ENCODE peak calls at places on chromosomes 3 and 15, in nine cellular contexts. One of them, this sample, is unnamed.

GRCh38 chr15:68821190-68821897 is 649 bp upstream of the ANP32A start:
- DNase-seq in fibroblast of pulmonary artery: no peak
- DNase-seq in Ammon's horn: peak
- DNase-seq in HTR-8/SVneo: no peak
- DNase-seq in ACHN: no peak
- DNase-seq in occipital lobe: no peak
- DNase-seq in activated T-helper 9 cell treated with anti-CD3 and anti-CD28 coated beads, Interleukin-2, amount 50 U/mL, for 16 hours: peak
- DNase-seq in T-cell: no peak
- DNase-seq in CD8-positive, alpha-beta memory T cell: no peak
- DNase-seq in this sample: peak

GRCh38 chr3:109930592-109930991 is 593.2 kb upstream of the DPPA4 start:
- DNase-seq in HTR-8/SVneo: no peak
- DNase-seq in ACHN: no peak
- DNase-seq in CD8-positive, alpha-beta memory T cell: no peak
- DNase-seq in occipital lobe: no peak
- DNase-seq in T-cell: no peak
- DNase-seq in fibroblast of pulmonary artery: peak
- DNase-seq in activated T-helper 9 cell treated with anti-CD3 and anti-CD28 coated beads, Interleukin-2, amount 50 U/mL, for 16 hours: no peak
- DNase-seq in Ammon's horn: no peak
- DNase-seq in this sample: peak

GRCh38 chr3:11331101-11331500 is 58.9 kb downstream of the ATG7 start:
- DNase-seq in T-cell: no peak
- DNase-seq in CD8-positive, alpha-beta memory T cell: no peak
- DNase-seq in Ammon's horn: no peak
- DNase-seq in fibroblast of pulmonary artery: peak
- DNase-seq in ACHN: no peak
- DNase-seq in activated T-helper 9 cell treated with anti-CD3 and anti-CD28 coated beads, Interleukin-2, amount 50 U/mL, for 16 hours: no peak
- DNase-seq in HTR-8/SVneo: no peak
- DNase-seq in occipital lobe: no peak
- DNase-seq in this sample: no peak

GRCh38 chr15:98863983-98864382 is 143.6 kb downstream of the PGPEP1L start:
- DNase-seq in Ammon's horn: no peak
- DNase-seq in activated T-helper 9 cell treated with anti-CD3 and anti-CD28 coated beads, Interleukin-2, amount 50 U/mL, for 16 hours: no peak
- DNase-seq in T-cell: no peak
- DNase-seq in occipital lobe: no peak
- DNase-seq in HTR-8/SVneo: no peak
- DNase-seq in CD8-positive, alpha-beta memory T cell: no peak
- DNase-seq in ACHN: no peak
- DNase-seq in fibroblast of pulmonary artery: no peak
- DNase-seq in this sample: no peak

GRCh38 chr3:72036899-72037298 is 252.0 kb upstream of the PROK2 start:
- DNase-seq in occipital lobe: no peak
- DNase-seq in HTR-8/SVneo: no peak
- DNase-seq in CD8-positive, alpha-beta memory T cell: no peak
- DNase-seq in fibroblast of pulmonary artery: peak
- DNase-seq in activated T-helper 9 cell treated with anti-CD3 and anti-CD28 coated beads, Interleukin-2, amount 50 U/mL, for 16 hours: no peak
- DNase-seq in ACHN: no peak
- DNase-seq in T-cell: no peak
- DNase-seq in Ammon's horn: no peak
- DNase-seq in this sample: no peak

GRCh38 chr15:31551323-31551722 is 224.7 kb downstream of the KLF13 start:
- DNase-seq in T-cell: no peak
- DNase-seq in occipital lobe: no peak
- DNase-seq in activated T-helper 9 cell treated with anti-CD3 and anti-CD28 coated beads, Interleukin-2, amount 50 U/mL, for 16 hours: no peak
- DNase-seq in HTR-8/SVneo: no peak
- DNase-seq in Ammon's horn: no peak
- DNase-seq in CD8-positive, alpha-beta memory T cell: no peak
- DNase-seq in fibroblast of pulmonary artery: no peak
- DNase-seq in ACHN: no peak
- DNase-seq in this sample: no peak

GRCh38 chr3:52238193-52238760 is 681 bp downstream of the TWF2 start:
- DNase-seq in ACHN: peak
- DNase-seq in T-cell: no peak
- DNase-seq in CD8-positive, alpha-beta memory T cell: no peak
- DNase-seq in activated T-helper 9 cell treated with anti-CD3 and anti-CD28 coated beads, Interleukin-2, amount 50 U/mL, for 16 hours: no peak
- DNase-seq in HTR-8/SVneo: no peak
- DNase-seq in Ammon's horn: no peak
- DNase-seq in occipital lobe: no peak
- DNase-seq in fibroblast of pulmonary artery: no peak
- DNase-seq in this sample: peak

GRCh38 chr3:62415312-62415791 is 42.0 kb upstream of the FEZF2 start:
- DNase-seq in CD8-positive, alpha-beta memory T cell: no peak
- DNase-seq in T-cell: no peak
- DNase-seq in HTR-8/SVneo: no peak
- DNase-seq in Ammon's horn: no peak
- DNase-seq in activated T-helper 9 cell treated with anti-CD3 and anti-CD28 coated beads, Interleukin-2, amount 50 U/mL, for 16 hours: no peak
- DNase-seq in fibroblast of pulmonary artery: no peak
- DNase-seq in occipital lobe: no peak
- DNase-seq in ACHN: no peak
- DNase-seq in this sample: no peak

GRCh38 chr3:12979151-12979946 is 93.9 kb downstream of the IQSEC1 start:
- DNase-seq in activated T-helper 9 cell treated with anti-CD3 and anti-CD28 coated beads, Interleukin-2, amount 50 U/mL, for 16 hours: no peak
- DNase-seq in T-cell: no peak
- DNase-seq in HTR-8/SVneo: no peak
- DNase-seq in fibroblast of pulmonary artery: no peak
- DNase-seq in Ammon's horn: no peak
- DNase-seq in occipital lobe: no peak
- DNase-seq in ACHN: no peak
- DNase-seq in CD8-positive, alpha-beta memory T cell: no peak
- DNase-seq in this sample: no peak

GRCh38 chr15:64688179-64688578 is 87.2 kb downstream of the RBPMS2 start:
- DNase-seq in fibroblast of pulmonary artery: no peak
- DNase-seq in T-cell: no peak
- DNase-seq in Ammon's horn: no peak
- DNase-seq in HTR-8/SVneo: no peak
- DNase-seq in CD8-positive, alpha-beta memory T cell: no peak
- DNase-seq in activated T-helper 9 cell treated with anti-CD3 and anti-CD28 coated beads, Interleukin-2, amount 50 U/mL, for 16 hours: no peak
- DNase-seq in ACHN: no peak
- DNase-seq in occipital lobe: no peak
- DNase-seq in this sample: no peak

GRCh38 chr3:194396561-194396896 is 2.5 kb downstream of the GP5 start:
- DNase-seq in activated T-helper 9 cell treated with anti-CD3 and anti-CD28 coated beads, Interleukin-2, amount 50 U/mL, for 16 hours: no peak
- DNase-seq in fibroblast of pulmonary artery: no peak
- DNase-seq in HTR-8/SVneo: no peak
- DNase-seq in CD8-positive, alpha-beta memory T cell: no peak
- DNase-seq in Ammon's horn: no peak
- DNase-seq in occipital lobe: no peak
- DNase-seq in T-cell: no peak
- DNase-seq in ACHN: no peak
- DNase-seq in this sample: no peak

GRCh38 chr3:127990461-127990860 is 61.8 kb upstream of the SEC61A1 start:
- DNase-seq in activated T-helper 9 cell treated with anti-CD3 and anti-CD28 coated beads, Interleukin-2, amount 50 U/mL, for 16 hours: no peak
- DNase-seq in Ammon's horn: no peak
- DNase-seq in CD8-positive, alpha-beta memory T cell: no peak
- DNase-seq in fibroblast of pulmonary artery: no peak
- DNase-seq in HTR-8/SVneo: no peak
- DNase-seq in ACHN: no peak
- DNase-seq in occipital lobe: no peak
- DNase-seq in T-cell: no peak
- DNase-seq in this sample: no peak

GRCh38 chr15:92821491-92822116 is 78.5 kb upstream of the CHD2 start:
- DNase-seq in T-cell: no peak
- DNase-seq in Ammon's horn: no peak
- DNase-seq in fibroblast of pulmonary artery: no peak
- DNase-seq in CD8-positive, alpha-beta memory T cell: no peak
- DNase-seq in activated T-helper 9 cell treated with anti-CD3 and anti-CD28 coated beads, Interleukin-2, amount 50 U/mL, for 16 hours: no peak
- DNase-seq in HTR-8/SVneo: no peak
- DNase-seq in occipital lobe: no peak
- DNase-seq in ACHN: no peak
- DNase-seq in this sample: no peak

GRCh38 chr3:187737401-187738088 is 7.7 kb downstream of the BCL6 start:
- DNase-seq in occipital lobe: peak
- DNase-seq in T-cell: no peak
- DNase-seq in CD8-positive, alpha-beta memory T cell: peak
- DNase-seq in activated T-helper 9 cell treated with anti-CD3 and anti-CD28 coated beads, Interleukin-2, amount 50 U/mL, for 16 hours: peak
- DNase-seq in HTR-8/SVneo: no peak
- DNase-seq in fibroblast of pulmonary artery: peak
- DNase-seq in Ammon's horn: peak
- DNase-seq in ACHN: peak
- DNase-seq in this sample: no peak

GRCh38 chr3:119357190-119357589 is 63.0 kb downstream of the ARHGAP31 start:
- DNase-seq in CD8-positive, alpha-beta memory T cell: no peak
- DNase-seq in fibroblast of pulmonary artery: peak
- DNase-seq in HTR-8/SVneo: no peak
- DNase-seq in activated T-helper 9 cell treated with anti-CD3 and anti-CD28 coated beads, Interleukin-2, amount 50 U/mL, for 16 hours: no peak
- DNase-seq in T-cell: no peak
- DNase-seq in ACHN: no peak
- DNase-seq in occipital lobe: no peak
- DNase-seq in Ammon's horn: no peak
- DNase-seq in this sample: no peak

GRCh38 chr15:62976301-62976842 is 66.2 kb upstream of the TPM1 start:
- DNase-seq in activated T-helper 9 cell treated with anti-CD3 and anti-CD28 coated beads, Interleukin-2, amount 50 U/mL, for 16 hours: no peak
- DNase-seq in Ammon's horn: no peak
- DNase-seq in T-cell: no peak
- DNase-seq in occipital lobe: no peak
- DNase-seq in HTR-8/SVneo: no peak
- DNase-seq in ACHN: peak
- DNase-seq in fibroblast of pulmonary artery: peak
- DNase-seq in CD8-positive, alpha-beta memory T cell: no peak
- DNase-seq in this sample: peak

GRCh38 chr3:124680521-124680920 is 49.7 kb upstream of the UMPS start:
- DNase-seq in CD8-positive, alpha-beta memory T cell: no peak
- DNase-seq in occipital lobe: no peak
- DNase-seq in ACHN: no peak
- DNase-seq in HTR-8/SVneo: no peak
- DNase-seq in Ammon's horn: no peak
- DNase-seq in T-cell: no peak
- DNase-seq in fibroblast of pulmonary artery: no peak
- DNase-seq in activated T-helper 9 cell treated with anti-CD3 and anti-CD28 coated beads, Interleukin-2, amount 50 U/mL, for 16 hours: no peak
- DNase-seq in this sample: no peak

GRCh38 chr3:126678691-126679317 is 23.9 kb upstream of the TXNRD3 start:
- DNase-seq in activated T-helper 9 cell treated with anti-CD3 and anti-CD28 coated beads, Interleukin-2, amount 50 U/mL, for 16 hours: no peak
- DNase-seq in Ammon's horn: no peak
- DNase-seq in ACHN: no peak
- DNase-seq in T-cell: no peak
- DNase-seq in fibroblast of pulmonary artery: no peak
- DNase-seq in HTR-8/SVneo: no peak
- DNase-seq in occipital lobe: no peak
- DNase-seq in CD8-positive, alpha-beta memory T cell: no peak
- DNase-seq in this sample: no peak

GRCh38 chr3:126659915-126660886 is 5.3 kb upstream of the TXNRD3 start:
- DNase-seq in Ammon's horn: no peak
- DNase-seq in occipital lobe: no peak
- DNase-seq in T-cell: no peak
- DNase-seq in ACHN: no peak
- DNase-seq in HTR-8/SVneo: no peak
- DNase-seq in activated T-helper 9 cell treated with anti-CD3 and anti-CD28 coated beads, Interleukin-2, amount 50 U/mL, for 16 hours: no peak
- DNase-seq in fibroblast of pulmonary artery: no peak
- DNase-seq in CD8-positive, alpha-beta memory T cell: no peak
- DNase-seq in this sample: peak

GRCh38 chr3:51681453-51681852 is 10.4 kb downstream of the TEX264 start:
- DNase-seq in HTR-8/SVneo: no peak
- DNase-seq in ACHN: no peak
- DNase-seq in occipital lobe: no peak
- DNase-seq in Ammon's horn: peak
- DNase-seq in fibroblast of pulmonary artery: peak
- DNase-seq in CD8-positive, alpha-beta memory T cell: peak
- DNase-seq in activated T-helper 9 cell treated with anti-CD3 and anti-CD28 coated beads, Interleukin-2, amount 50 U/mL, for 16 hours: no peak
- DNase-seq in T-cell: peak
- DNase-seq in this sample: no peak

GRCh38 chr15:71043373-71043772 is 71.9 kb upstream of the THSD4 start:
- DNase-seq in ACHN: peak
- DNase-seq in HTR-8/SVneo: peak
- DNase-seq in T-cell: no peak
- DNase-seq in activated T-helper 9 cell treated with anti-CD3 and anti-CD28 coated beads, Interleukin-2, amount 50 U/mL, for 16 hours: no peak
- DNase-seq in CD8-positive, alpha-beta memory T cell: no peak
- DNase-seq in Ammon's horn: no peak
- DNase-seq in occipital lobe: no peak
- DNase-seq in fibroblast of pulmonary artery: no peak
- DNase-seq in this sample: peak

GRCh38 chr15:90074916-90075315 is 27.4 kb downstream of the IDH2 start:
- DNase-seq in T-cell: no peak
- DNase-seq in ACHN: no peak
- DNase-seq in CD8-positive, alpha-beta memory T cell: no peak
- DNase-seq in HTR-8/SVneo: no peak
- DNase-seq in Ammon's horn: no peak
- DNase-seq in fibroblast of pulmonary artery: no peak
- DNase-seq in occipital lobe: no peak
- DNase-seq in activated T-helper 9 cell treated with anti-CD3 and anti-CD28 coated beads, Interleukin-2, amount 50 U/mL, for 16 hours: no peak
- DNase-seq in this sample: no peak

GRCh38 chr3:125310623-125311076 is 64.5 kb downstream of the ZNF148 start:
- DNase-seq in activated T-helper 9 cell treated with anti-CD3 and anti-CD28 coated beads, Interleukin-2, amount 50 U/mL, for 16 hours: peak
- DNase-seq in fibroblast of pulmonary artery: no peak
- DNase-seq in HTR-8/SVneo: no peak
- DNase-seq in T-cell: peak
- DNase-seq in Ammon's horn: no peak
- DNase-seq in CD8-positive, alpha-beta memory T cell: peak
- DNase-seq in ACHN: peak
- DNase-seq in occipital lobe: no peak
- DNase-seq in this sample: no peak

GRCh38 chr3:128504957-128505730 is 12.1 kb upstream of the GATA2 start:
- DNase-seq in ACHN: no peak
- DNase-seq in T-cell: no peak
- DNase-seq in CD8-positive, alpha-beta memory T cell: no peak
- DNase-seq in activated T-helper 9 cell treated with anti-CD3 and anti-CD28 coated beads, Interleukin-2, amount 50 U/mL, for 16 hours: no peak
- DNase-seq in occipital lobe: no peak
- DNase-seq in Ammon's horn: no peak
- DNase-seq in HTR-8/SVneo: no peak
- DNase-seq in fibroblast of pulmonary artery: no peak
- DNase-seq in this sample: no peak

GRCh38 chr3:51391566-51392300 is 648 bp downstream of the RBM15B start:
- DNase-seq in T-cell: peak
- DNase-seq in CD8-positive, alpha-beta memory T cell: peak
- DNase-seq in Ammon's horn: no peak
- DNase-seq in fibroblast of pulmonary artery: peak
- DNase-seq in activated T-helper 9 cell treated with anti-CD3 and anti-CD28 coated beads, Interleukin-2, amount 50 U/mL, for 16 hours: peak
- DNase-seq in HTR-8/SVneo: no peak
- DNase-seq in occipital lobe: no peak
- DNase-seq in ACHN: peak
- DNase-seq in this sample: no peak

GRCh38 chr15:72382146-72382545 is 6.3 kb upstream of the HEXA start:
- DNase-seq in fibroblast of pulmonary artery: peak
- DNase-seq in occipital lobe: no peak
- DNase-seq in CD8-positive, alpha-beta memory T cell: no peak
- DNase-seq in HTR-8/SVneo: no peak
- DNase-seq in T-cell: no peak
- DNase-seq in Ammon's horn: no peak
- DNase-seq in ACHN: peak
- DNase-seq in activated T-helper 9 cell treated with anti-CD3 and anti-CD28 coated beads, Interleukin-2, amount 50 U/mL, for 16 hours: no peak
- DNase-seq in this sample: peak

GRCh38 chr15:74041777-74042435 is 40.4 kb downstream of the GOLGA6A start:
- DNase-seq in HTR-8/SVneo: no peak
- DNase-seq in Ammon's horn: no peak
- DNase-seq in T-cell: no peak
- DNase-seq in fibroblast of pulmonary artery: no peak
- DNase-seq in activated T-helper 9 cell treated with anti-CD3 and anti-CD28 coated beads, Interleukin-2, amount 50 U/mL, for 16 hours: no peak
- DNase-seq in occipital lobe: no peak
- DNase-seq in ACHN: no peak
- DNase-seq in CD8-positive, alpha-beta memory T cell: no peak
- DNase-seq in this sample: no peak

GRCh38 chr15:41832875-41833274 is 5.0 kb downstream of the JMJD7 start:
- DNase-seq in activated T-helper 9 cell treated with anti-CD3 and anti-CD28 coated beads, Interleukin-2, amount 50 U/mL, for 16 hours: no peak
- DNase-seq in T-cell: no peak
- DNase-seq in occipital lobe: no peak
- DNase-seq in HTR-8/SVneo: no peak
- DNase-seq in Ammon's horn: no peak
- DNase-seq in fibroblast of pulmonary artery: no peak
- DNase-seq in CD8-positive, alpha-beta memory T cell: no peak
- DNase-seq in ACHN: no peak
- DNase-seq in this sample: no peak

GRCh38 chr3:181292984-181293383 is 303.4 kb upstream of the DNAJC19 start:
- DNase-seq in HTR-8/SVneo: no peak
- DNase-seq in occipital lobe: no peak
- DNase-seq in ACHN: peak
- DNase-seq in activated T-helper 9 cell treated with anti-CD3 and anti-CD28 coated beads, Interleukin-2, amount 50 U/mL, for 16 hours: no peak
- DNase-seq in fibroblast of pulmonary artery: peak
- DNase-seq in CD8-positive, alpha-beta memory T cell: no peak
- DNase-seq in Ammon's horn: no peak
- DNase-seq in T-cell: no peak
- DNase-seq in this sample: no peak

GRCh38 chr3:184258926-184259325 is 2.4 kb downstream of the CAMK2N2 start:
- DNase-seq in T-cell: no peak
- DNase-seq in fibroblast of pulmonary artery: no peak
- DNase-seq in occipital lobe: no peak
- DNase-seq in ACHN: no peak
- DNase-seq in activated T-helper 9 cell treated with anti-CD3 and anti-CD28 coated beads, Interleukin-2, amount 50 U/mL, for 16 hours: no peak
- DNase-seq in Ammon's horn: no peak
- DNase-seq in HTR-8/SVneo: no peak
- DNase-seq in CD8-positive, alpha-beta memory T cell: no peak
- DNase-seq in this sample: no peak

GRCh38 chr3:159824341-159824740 is 164.3 kb upstream of the IL12A start:
- DNase-seq in occipital lobe: no peak
- DNase-seq in HTR-8/SVneo: peak
- DNase-seq in CD8-positive, alpha-beta memory T cell: no peak
- DNase-seq in ACHN: peak
- DNase-seq in fibroblast of pulmonary artery: peak
- DNase-seq in Ammon's horn: no peak
- DNase-seq in T-cell: no peak
- DNase-seq in activated T-helper 9 cell treated with anti-CD3 and anti-CD28 coated beads, Interleukin-2, amount 50 U/mL, for 16 hours: no peak
- DNase-seq in this sample: peak